ENCODE peak calls at places on chromosomes 5 and 9, in nine cellular contexts. R is NCI-H2081, K is A172, A is AML-193, O is T-helper 2 cell, P is A549, Z is HEK293T, X is heart left ventricle, W is RWPE1. L is an unnamed sample.

GRCh38 chr5:102668220-102668930 is 86.7 kb upstream of the PAM start:
- DNase-seq in R (no peak), K (no peak), A (no peak), O (no peak), P (no peak), Z (no peak), X (no peak), W (no peak), L (peak)

GRCh38 chr9:135216236-135216635 is 128.8 kb downstream of the OLFM1 start:
- DNase-seq in R (no peak), K (no peak), A (no peak), O (no peak), P (no peak), Z (no peak), X (peak), W (no peak), L (no peak)

GRCh38 chr5:31378838-31379237 is 153.1 kb downstream of the DROSHA start:
- DNase-seq in R (no peak), K (no peak), A (no peak), O (no peak), P (no peak), Z (no peak), X (no peak), W (no peak), L (no peak)

GRCh38 chr9:83291196-83291595 is 228.3 kb upstream of the RASEF start:
- DNase-seq in R (no peak), K (peak), A (no peak), O (no peak), P (no peak), Z (no peak), X (no peak), W (no peak), L (no peak)

GRCh38 chr5:132808448-132808847 is 4.7 kb upstream of the SOWAHA start:
- DNase-seq in R (no peak), K (no peak), A (no peak), O (no peak), P (no peak), Z (no peak), X (no peak), W (no peak), L (no peak)

GRCh38 chr5:43661102-43661501 is 58.1 kb downstream of the NNT start:
- DNase-seq in R (peak), K (peak), A (peak), O (no peak), P (peak), Z (no peak), X (no peak), W (no peak), L (no peak)

GRCh38 chr9:130824616-130825015 is 10.4 kb upstream of the ABL1 start:
- DNase-seq in R (no peak), K (no peak), A (no peak), O (no peak), P (no peak), Z (no peak), X (no peak), W (no peak), L (no peak)

GRCh38 chr9:31808770-31809169 is 575.7 kb upstream of the ACO1 start:
- DNase-seq in R (no peak), K (no peak), A (no peak), O (no peak), P (no peak), Z (no peak), X (no peak), W (no peak), L (no peak)

GRCh38 chr5:174087783-174088182 is 42.3 kb downstream of the NSG2 start:
- DNase-seq in R (no peak), K (no peak), A (no peak), O (no peak), P (no peak), Z (no peak), X (no peak), W (no peak), L (no peak)

GRCh38 chr9:70616401-70617010 is 202.0 kb upstream of the KLF9 start:
- DNase-seq in R (no peak), K (no peak), A (no peak), O (no peak), P (no peak), Z (no peak), X (no peak), W (no peak), L (no peak)

GRCh38 chr5:19625562-19625961 is 362.4 kb downstream of the CDH18 start:
- DNase-seq in R (no peak), K (no peak), A (no peak), O (no peak), P (no peak), Z (no peak), X (no peak), W (no peak), L (no peak)

GRCh38 chr9:100322954-100323536 is 29.7 kb downstream of the TEX10 start:
- DNase-seq in R (peak), K (peak), A (peak), O (peak), P (peak), Z (peak), X (no peak), W (peak), L (peak)

L was measured in NCI-H1092.